ENCODE peak calls at places on chromosomes 12 and 14, in ten cellular contexts. Y, O, B, I, D, L, T, M, N and F are unnamed samples.

GRCh38 chr12:48454675-48455074 is 17.7 kb upstream of the ANP32D start:
- DNase-seq in Y (no peak), O (peak; percentile 8), B (no peak), I (no peak), D (peak; percentile 20), L (peak; percentile 49), T (peak; percentile 45), M (peak; percentile 19), N (no peak), F (no peak)

GRCh38 chr12:4579305-4580097 is 17.5 kb downstream of the DYRK4 start:
- DNase-seq in Y (no peak), O (peak; percentile 13), B (peak; percentile 38), I (no peak), D (peak; percentile 6), L (peak; percentile 47), T (peak; percentile 67), M (no peak), N (no peak), F (no peak)

GRCh38 chr14:95895720-95896119 is 19.1 kb downstream of the TUNAR start:
- DNase-seq in Y (peak; percentile 82), O (no peak), B (no peak), I (no peak), D (no peak), L (peak; percentile 31), T (peak; percentile 63), M (no peak), N (no peak), F (peak; percentile 16)

GRCh38 chr12:33676866-33677265 is 237.2 kb upstream of the SYT10 start:
- DNase-seq in Y (no peak), O (no peak), B (no peak), I (no peak), D (no peak), L (no peak), T (no peak), M (no peak), N (no peak), F (no peak)

GRCh38 chr14:81023095-81023710 is 67.8 kb downstream of the TSHR start:
- DNase-seq in Y (no peak), O (no peak), B (no peak), I (no peak), D (no peak), L (no peak), T (no peak), M (peak; percentile 14), N (no peak), F (no peak)

GRCh38 chr12:88860846-88861245 is 280.6 kb upstream of the KITLG start:
- DNase-seq in Y (no peak), O (no peak), B (no peak), I (no peak), D (no peak), L (no peak), T (no peak), M (peak; percentile 41), N (no peak), F (no peak)

GRCh38 chr12:1800646-1801284 is 19.6 kb upstream of the LRTM2 start:
- DNase-seq in Y (peak; percentile 73), O (peak; percentile 54), B (peak; percentile 45), I (peak; percentile 71), D (peak; percentile 60), L (peak; percentile 84), T (peak; percentile 71), M (no peak), N (no peak), F (no peak)

GRCh38 chr12:94290353-94290752 is 142.0 kb downstream of the PLXNC1 start:
- DNase-seq in Y (no peak), O (no peak), B (peak; percentile 12), I (no peak), D (peak; percentile 20), L (no peak), T (peak; percentile 65), M (no peak), N (no peak), F (no peak)

GRCh38 chr14:21093018-21093417 is 5.4 kb downstream of the ZNF219 start:
- DNase-seq in Y (no peak), O (no peak), B (no peak), I (peak; percentile 77), D (no peak), L (no peak), T (no peak), M (no peak), N (no peak), F (no peak)

GRCh38 chr14:21091784-21092146 is 6.7 kb downstream of the ZNF219 start:
- DNase-seq in Y (no peak), O (no peak), B (no peak), I (peak; percentile 74), D (no peak), L (no peak), T (no peak), M (no peak), N (no peak), F (no peak)

GRCh38 chr14:21092147-21093011 is 6.1 kb downstream of the ZNF219 start:
- DNase-seq in Y (peak; percentile 90), O (peak; percentile 67), B (peak; percentile 79), I (peak; percentile 94), D (peak; percentile 68), L (peak; percentile 69), T (peak; percentile 87), M (peak; percentile 49), N (no peak), F (peak; percentile 86)

GRCh38 chr14:21095430-21096205 is 2.8 kb downstream of the ZNF219 start:
- DNase-seq in Y (peak; percentile 31), O (peak; percentile 51), B (no peak), I (no peak), D (no peak), L (peak; percentile 67), T (peak; percentile 78), M (peak; percentile 32), N (no peak), F (no peak)

DNA sequence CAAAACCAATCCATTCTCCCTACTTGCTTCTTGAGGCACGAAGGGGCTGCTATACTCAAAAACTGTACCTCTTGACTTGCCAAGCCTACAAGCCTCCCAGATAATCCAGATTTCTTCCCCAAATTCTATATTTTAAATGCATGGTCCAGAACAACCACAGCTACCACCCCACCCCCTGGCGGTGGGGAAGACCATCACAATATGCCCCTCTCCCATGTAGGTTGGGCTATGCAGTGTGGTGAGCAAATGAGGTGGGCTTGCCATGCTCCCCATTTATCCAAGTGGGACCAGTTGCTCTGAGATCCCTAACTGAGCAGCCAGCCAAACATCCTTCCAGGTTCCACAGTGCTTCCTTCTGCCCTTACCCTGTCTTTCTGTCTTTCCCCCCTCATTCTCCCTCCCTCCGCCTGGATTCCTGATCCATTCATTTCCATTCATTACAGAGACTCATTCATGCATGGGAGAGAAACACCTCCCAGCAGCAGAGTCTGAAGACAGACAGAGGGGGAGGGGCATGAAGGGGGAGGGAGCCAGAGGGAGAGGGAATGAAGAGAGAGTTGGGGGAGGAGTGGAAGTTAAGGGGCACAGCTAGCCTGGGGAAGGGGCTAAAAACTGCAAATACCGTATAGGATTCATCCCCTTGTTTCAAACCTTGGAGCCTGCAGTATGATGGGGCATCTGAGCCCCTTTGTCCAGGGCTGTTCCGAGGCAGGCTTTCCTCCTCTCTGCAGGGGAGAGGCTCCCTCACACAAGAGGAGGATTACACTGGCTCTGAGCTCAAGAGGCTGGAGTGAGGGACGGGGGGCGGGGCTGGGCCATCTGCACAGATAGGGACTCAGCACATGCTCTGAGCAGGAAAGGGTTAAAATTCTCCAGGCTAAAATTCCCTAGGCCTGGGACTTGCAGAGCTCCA is 4.4 kb downstream of the ZNF219 start:
- DNase-seq in Y (peak; percentile 91), O (no peak), B (peak; percentile 95), I (no peak), D (peak; percentile 47), L (no peak), T (peak; percentile 98), M (peak; percentile 22), N (no peak), F (no peak)
- H3K9ac ChIP-seq in Y (no peak overlapping the region), O (no peak overlapping the region), B (peak overlapping the region; percentile 89), I (no peak overlapping the region), D (no peak overlapping the region), L (no peak overlapping the region), T (no peak overlapping the region), M (no peak overlapping the region), N (no peak overlapping the region), F (no peak overlapping the region)

DNA sequence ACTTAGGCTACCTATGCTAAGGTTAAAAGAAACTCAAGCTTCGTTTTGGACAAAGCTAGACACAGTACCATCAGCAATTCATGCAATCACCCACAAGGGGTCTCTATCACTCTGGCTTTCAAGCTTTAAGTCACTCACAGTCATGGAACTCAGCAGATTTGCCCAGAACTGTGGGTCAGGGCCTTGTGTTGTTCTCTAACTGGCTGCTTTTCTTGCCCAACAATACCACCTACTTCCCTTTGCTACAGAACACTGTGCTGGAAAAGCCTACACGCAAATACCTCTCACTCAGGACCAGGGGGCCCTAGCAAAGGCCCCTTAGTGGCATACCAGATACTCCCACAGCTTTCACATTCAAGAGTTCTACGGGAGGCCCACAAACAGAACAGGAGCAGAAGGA is 9.1 kb downstream of the NEMP1 start:
- DNase-seq in Y (peak; percentile 78), O (peak; percentile 87), B (peak; percentile 72), I (no peak), D (peak; percentile 88), L (peak; percentile 89), T (peak; percentile 87), M (peak; percentile 75), N (no peak), F (peak; percentile 66)
- H3K9ac ChIP-seq in Y (no peak overlapping the region), O (peak overlapping the region; percentile 47), B (no peak overlapping the region), I (peak overlapping the region; percentile 5), D (peak overlapping the region; percentile 73), L (peak overlapping the region; percentile 51), T (no peak overlapping the region), M (no peak overlapping the region), N (peak overlapping the region; percentile 25), F (no peak overlapping the region)

GRCh38 chr14:97029800-97030199 is 232.6 kb downstream of the VRK1 start:
- DNase-seq in Y (no peak), O (no peak), B (no peak), I (no peak), D (no peak), L (no peak), T (no peak), M (no peak), N (no peak), F (no peak)

GRCh38 chr14:97036096-97036852 is 239.1 kb downstream of the VRK1 start:
- DNase-seq in Y (no peak), O (no peak), B (no peak), I (no peak), D (no peak), L (no peak), T (peak; percentile 30), M (no peak), N (no peak), F (no peak)

GRCh38 chr14:97031530-97031929 is 234.3 kb downstream of the VRK1 start:
- DNase-seq in Y (no peak), O (no peak), B (no peak), I (no peak), D (no peak), L (no peak), T (no peak), M (no peak), N (no peak), F (no peak)

GRCh38 chr14:97028382-97028781 is 231.2 kb downstream of the VRK1 start:
- DNase-seq in Y (no peak), O (no peak), B (no peak), I (no peak), D (no peak), L (no peak), T (no peak), M (no peak), N (no peak), F (no peak)

DNA sequence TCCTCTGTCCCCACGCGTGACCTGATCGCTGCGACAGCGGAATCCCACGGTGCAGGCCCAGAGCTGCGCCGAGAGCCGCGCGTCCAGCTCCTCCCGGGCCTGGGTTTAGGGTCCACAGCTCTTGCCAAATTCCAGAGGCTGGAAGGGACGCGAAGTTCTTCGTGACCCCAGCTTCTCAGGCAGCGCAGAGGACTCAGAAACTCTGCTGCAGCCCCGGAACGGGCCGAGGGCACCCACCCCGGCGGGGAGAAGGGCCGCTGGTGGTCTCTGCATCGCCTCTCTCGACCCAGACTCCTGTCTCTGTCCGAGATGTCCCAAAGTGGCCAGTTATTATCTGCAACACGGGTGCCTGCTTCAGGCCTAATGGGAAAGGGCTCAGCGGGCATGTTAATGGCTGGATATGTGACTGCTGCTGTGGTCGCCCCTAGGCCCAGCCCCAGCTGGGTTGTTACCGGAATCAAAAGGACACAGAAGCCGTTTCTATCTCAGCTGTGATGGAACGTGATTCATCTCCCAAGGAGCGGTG is 236.4 kb downstream of the VRK1 start:
- DNase-seq in Y (peak; percentile 52), O (no peak), B (no peak), I (no peak), D (no peak), L (no peak), T (peak; percentile 18), M (no peak), N (no peak), F (no peak)
- H3K9ac ChIP-seq in Y (no peak overlapping the region), O (no peak overlapping the region), B (peak overlapping the region; percentile 78), I (no peak overlapping the region), D (no peak overlapping the region), L (no peak overlapping the region), T (no peak overlapping the region), M (no peak overlapping the region), N (no peak overlapping the region), F (no peak overlapping the region)

DNA sequence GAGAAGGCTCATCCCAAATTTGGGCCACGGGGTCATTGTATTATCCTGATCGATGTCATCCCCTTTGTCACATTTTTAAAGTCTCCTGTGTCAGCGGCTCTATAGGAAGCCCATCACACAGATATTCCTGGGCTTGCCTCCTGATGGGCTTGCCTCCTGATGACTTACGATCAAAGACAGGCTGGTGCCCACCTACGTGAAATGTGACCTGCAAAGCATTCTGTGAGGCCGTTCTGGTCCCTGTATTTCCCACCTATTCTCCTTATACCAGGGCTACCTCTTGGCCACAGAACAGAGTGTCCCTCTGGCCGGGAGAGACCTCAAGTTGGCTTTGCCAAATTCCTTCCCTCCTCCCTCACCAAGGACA is 160.0 kb downstream of the TSPAN9 start:
- DNase-seq in Y (no peak), O (no peak), B (no peak), I (no peak), D (no peak), L (no peak), T (no peak), M (no peak), N (no peak), F (no peak)
- H3K9ac ChIP-seq in Y (no peak overlapping the region), O (no peak overlapping the region), B (no peak overlapping the region), I (no peak overlapping the region), D (no peak overlapping the region), L (no peak overlapping the region), T (no peak overlapping the region), M (no peak overlapping the region), N (no peak overlapping the region), F (no peak overlapping the region)